ENCODE peak calls at places on chromosomes 2 and 18, in nine cellular contexts. One of them, this sample, is unnamed.

GRCh38 chr2:165369131-165369935 is 100.2 kb upstream of the CSRNP3 start:
- DNase-seq in activated naive CD4-positive, alpha-beta T cell treated with anti-CD3 and anti-CD28 coated beads for 36 hours: no peak
- DNase-seq in H9: peak; percentile 30
- DNase-seq in T-helper 1 cell: no peak
- DNase-seq in nephron progenitor cell: no peak
- DNase-seq in amniotic stem cell: no peak
- DNase-seq in GM23338: peak; percentile 72
- DNase-seq in activated T-cell treated with anti-CD3 and anti-CD28 coated beads for 48 hours: no peak
- DNase-seq in HCT116: no peak
- DNase-seq in this sample: no peak

GRCh38 chr18:78092901-78093300 is 843.3 kb downstream of the GALR1 start:
- DNase-seq in H9: no peak
- DNase-seq in GM23338: no peak
- DNase-seq in activated naive CD4-positive, alpha-beta T cell treated with anti-CD3 and anti-CD28 coated beads for 36 hours: no peak
- DNase-seq in T-helper 1 cell: no peak
- DNase-seq in activated T-cell treated with anti-CD3 and anti-CD28 coated beads for 48 hours: no peak
- DNase-seq in amniotic stem cell: no peak
- DNase-seq in HCT116: no peak
- DNase-seq in nephron progenitor cell: no peak
- DNase-seq in this sample: no peak

GRCh38 chr2:127681976-127682857 is 6.9 kb upstream of the LIMS2 start:
- DNase-seq in activated naive CD4-positive, alpha-beta T cell treated with anti-CD3 and anti-CD28 coated beads for 36 hours: no peak
- DNase-seq in amniotic stem cell: no peak
- DNase-seq in H9: no peak
- DNase-seq in activated T-cell treated with anti-CD3 and anti-CD28 coated beads for 48 hours: no peak
- DNase-seq in GM23338: no peak
- DNase-seq in HCT116: no peak
- DNase-seq in nephron progenitor cell: no peak
- DNase-seq in T-helper 1 cell: no peak
- DNase-seq in this sample: no peak

GRCh38 chr18:24189007-24189528 is 50.2 kb downstream of the CABYR start:
- DNase-seq in T-helper 1 cell: no peak
- DNase-seq in GM23338: no peak
- DNase-seq in amniotic stem cell: no peak
- DNase-seq in nephron progenitor cell: no peak
- DNase-seq in HCT116: no peak
- DNase-seq in activated T-cell treated with anti-CD3 and anti-CD28 coated beads for 48 hours: no peak
- DNase-seq in activated naive CD4-positive, alpha-beta T cell treated with anti-CD3 and anti-CD28 coated beads for 36 hours: no peak
- DNase-seq in H9: no peak
- DNase-seq in this sample: no peak

GRCh38 chr2:44207102-44207501 is 38.4 kb downstream of the PPM1B start:
- DNase-seq in activated naive CD4-positive, alpha-beta T cell treated with anti-CD3 and anti-CD28 coated beads for 36 hours: no peak
- DNase-seq in H9: no peak
- DNase-seq in T-helper 1 cell: no peak
- DNase-seq in amniotic stem cell: no peak
- DNase-seq in activated T-cell treated with anti-CD3 and anti-CD28 coated beads for 48 hours: no peak
- DNase-seq in HCT116: no peak
- DNase-seq in nephron progenitor cell: no peak
- DNase-seq in GM23338: no peak
- DNase-seq in this sample: no peak

GRCh38 chr18:59233017-59233410 is 13.1 kb downstream of the GRP start:
- DNase-seq in amniotic stem cell: peak; percentile 56
- DNase-seq in HCT116: no peak
- DNase-seq in activated naive CD4-positive, alpha-beta T cell treated with anti-CD3 and anti-CD28 coated beads for 36 hours: no peak
- DNase-seq in T-helper 1 cell: no peak
- DNase-seq in GM23338: no peak
- DNase-seq in nephron progenitor cell: no peak
- DNase-seq in activated T-cell treated with anti-CD3 and anti-CD28 coated beads for 48 hours: no peak
- DNase-seq in H9: no peak
- DNase-seq in this sample: no peak

GRCh38 chr2:67565761-67566160 is 168.6 kb downstream of the ETAA1 start:
- DNase-seq in HCT116: no peak
- DNase-seq in amniotic stem cell: peak; percentile 37
- DNase-seq in activated naive CD4-positive, alpha-beta T cell treated with anti-CD3 and anti-CD28 coated beads for 36 hours: no peak
- DNase-seq in H9: no peak
- DNase-seq in T-helper 1 cell: no peak
- DNase-seq in GM23338: no peak
- DNase-seq in activated T-cell treated with anti-CD3 and anti-CD28 coated beads for 48 hours: no peak
- DNase-seq in nephron progenitor cell: no peak
- DNase-seq in this sample: no peak

GRCh38 chr2:216606551-216607527 is 26.4 kb upstream of the IGFBP2 start:
- DNase-seq in nephron progenitor cell: peak; percentile 35
- DNase-seq in amniotic stem cell: no peak
- DNase-seq in H9: peak; percentile 77
- DNase-seq in HCT116: no peak
- DNase-seq in activated naive CD4-positive, alpha-beta T cell treated with anti-CD3 and anti-CD28 coated beads for 36 hours: peak; percentile 77
- DNase-seq in T-helper 1 cell: no peak
- DNase-seq in GM23338: peak; percentile 84
- DNase-seq in activated T-cell treated with anti-CD3 and anti-CD28 coated beads for 48 hours: peak; percentile 74
- DNase-seq in this sample: peak; percentile 82

GRCh38 chr2:193502363-193503035 is 1307.8 kb upstream of the TMEFF2 start:
- DNase-seq in amniotic stem cell: no peak
- DNase-seq in nephron progenitor cell: peak; percentile 64
- DNase-seq in T-helper 1 cell: no peak
- DNase-seq in HCT116: no peak
- DNase-seq in activated naive CD4-positive, alpha-beta T cell treated with anti-CD3 and anti-CD28 coated beads for 36 hours: no peak
- DNase-seq in GM23338: peak; percentile 81
- DNase-seq in H9: peak; percentile 95
- DNase-seq in activated T-cell treated with anti-CD3 and anti-CD28 coated beads for 48 hours: no peak
- DNase-seq in this sample: peak; percentile 66

GRCh38 chr2:60551241-60552095 is 2.0 kb downstream of the BCL11A start:
- DNase-seq in nephron progenitor cell: peak; percentile 59
- DNase-seq in T-helper 1 cell: no peak
- DNase-seq in GM23338: peak; percentile 58
- DNase-seq in amniotic stem cell: no peak
- DNase-seq in H9: peak; percentile 63
- DNase-seq in activated T-cell treated with anti-CD3 and anti-CD28 coated beads for 48 hours: no peak
- DNase-seq in HCT116: no peak
- DNase-seq in activated naive CD4-positive, alpha-beta T cell treated with anti-CD3 and anti-CD28 coated beads for 36 hours: no peak
- DNase-seq in this sample: peak; percentile 86

GRCh38 chr2:134389331-134389835 is 135.5 kb downstream of the MGAT5 start:
- DNase-seq in nephron progenitor cell: no peak
- DNase-seq in GM23338: no peak
- DNase-seq in amniotic stem cell: no peak
- DNase-seq in T-helper 1 cell: no peak
- DNase-seq in H9: no peak
- DNase-seq in activated naive CD4-positive, alpha-beta T cell treated with anti-CD3 and anti-CD28 coated beads for 36 hours: no peak
- DNase-seq in activated T-cell treated with anti-CD3 and anti-CD28 coated beads for 48 hours: no peak
- DNase-seq in HCT116: no peak
- DNase-seq in this sample: no peak

GRCh38 chr2:144426981-144427479 is 92.9 kb downstream of the ZEB2 start:
- DNase-seq in GM23338: no peak
- DNase-seq in HCT116: no peak
- DNase-seq in activated T-cell treated with anti-CD3 and anti-CD28 coated beads for 48 hours: no peak
- DNase-seq in amniotic stem cell: no peak
- DNase-seq in activated naive CD4-positive, alpha-beta T cell treated with anti-CD3 and anti-CD28 coated beads for 36 hours: no peak
- DNase-seq in T-helper 1 cell: no peak
- DNase-seq in nephron progenitor cell: no peak
- DNase-seq in H9: no peak
- DNase-seq in this sample: no peak

GRCh38 chr2:38074775-38075435 is 1.0 kb downstream of the CYP1B1 start:
- DNase-seq in GM23338: peak; percentile 66
- DNase-seq in nephron progenitor cell: peak; percentile 63
- DNase-seq in activated T-cell treated with anti-CD3 and anti-CD28 coated beads for 48 hours: no peak
- DNase-seq in H9: peak; percentile 70
- DNase-seq in T-helper 1 cell: no peak
- DNase-seq in activated naive CD4-positive, alpha-beta T cell treated with anti-CD3 and anti-CD28 coated beads for 36 hours: no peak
- DNase-seq in HCT116: no peak
- DNase-seq in amniotic stem cell: no peak
- DNase-seq in this sample: peak; percentile 80

GRCh38 chr2:26474261-26474785 is 3.6 kb downstream of the OTOF start:
- DNase-seq in GM23338: no peak
- DNase-seq in amniotic stem cell: no peak
- DNase-seq in activated naive CD4-positive, alpha-beta T cell treated with anti-CD3 and anti-CD28 coated beads for 36 hours: no peak
- DNase-seq in nephron progenitor cell: no peak
- DNase-seq in activated T-cell treated with anti-CD3 and anti-CD28 coated beads for 48 hours: no peak
- DNase-seq in HCT116: no peak
- DNase-seq in T-helper 1 cell: no peak
- DNase-seq in H9: no peak
- DNase-seq in this sample: peak; percentile 60

GRCh38 chr2:128781888-128782385 is 463.3 kb upstream of the HS6ST1 start:
- DNase-seq in activated T-cell treated with anti-CD3 and anti-CD28 coated beads for 48 hours: no peak
- DNase-seq in activated naive CD4-positive, alpha-beta T cell treated with anti-CD3 and anti-CD28 coated beads for 36 hours: no peak
- DNase-seq in nephron progenitor cell: no peak
- DNase-seq in H9: peak; percentile 19
- DNase-seq in HCT116: no peak
- DNase-seq in GM23338: no peak
- DNase-seq in amniotic stem cell: no peak
- DNase-seq in T-helper 1 cell: no peak
- DNase-seq in this sample: peak; percentile 47

GRCh38 chr2:74197049-74197448 is 1.4 kb upstream of the MTHFD2 start:
- DNase-seq in H9: no peak
- DNase-seq in GM23338: no peak
- DNase-seq in T-helper 1 cell: no peak
- DNase-seq in nephron progenitor cell: no peak
- DNase-seq in HCT116: no peak
- DNase-seq in amniotic stem cell: no peak
- DNase-seq in activated naive CD4-positive, alpha-beta T cell treated with anti-CD3 and anti-CD28 coated beads for 36 hours: no peak
- DNase-seq in activated T-cell treated with anti-CD3 and anti-CD28 coated beads for 48 hours: no peak
- DNase-seq in this sample: no peak